ENCODE peak calls at places on chromosomes 4 and X, in six cellular contexts. K, F, A, M, X and L are unnamed samples.

GRCh38 chr4:98946359-98946758 is 17.4 kb upstream of the EIF4E start:
- DNase-seq in K (no peak), F (no peak), A (no peak), M (no peak), X (no peak), L (no peak)

GRCh38 chr4:151865327-151865726 is 104.5 kb upstream of the GATB start:
- DNase-seq in K (no peak), F (no peak), A (no peak), M (no peak), X (no peak), L (no peak)

GRCh38 chrX:129115104-129115503 is 408.2 kb downstream of the SMARCA1 start:
- DNase-seq in K (peak; percentile 76), F (no peak), A (peak; percentile 1), M (peak; percentile 18), X (peak; percentile 8), L (no peak)

GRCh38 chr4:21811576-21811975 is 137.0 kb downstream of the KCNIP4 start:
- DNase-seq in K (peak; percentile 21), F (no peak), A (no peak), M (peak; percentile 28), X (no peak), L (no peak)

GRCh38 chrX:111071542-111072277 is 24.3 kb upstream of the PAK3 start:
- DNase-seq in K (no peak), F (no peak), A (no peak), M (no peak), X (no peak), L (no peak)

GRCh38 chr4:129059028-129059427 is 34.3 kb downstream of the SCLT1 start:
- DNase-seq in K (no peak), F (no peak), A (no peak), M (no peak), X (no peak), L (no peak)

GRCh38 chr4:63728480-63729177 is 680.6 kb downstream of the TECRL start:
- DNase-seq in K (peak; percentile 67), F (no peak), A (no peak), M (no peak), X (no peak), L (peak; percentile 15)

GRCh38 chr4:5125326-5125725 is 74.0 kb downstream of the STK32B start:
- DNase-seq in K (no peak), F (no peak), A (no peak), M (no peak), X (no peak), L (no peak)

GRCh38 chr4:113811329-113811728 is 49.8 kb upstream of the CAMK2D start:
- DNase-seq in K (no peak), F (no peak), A (no peak), M (no peak), X (no peak), L (no peak)

GRCh38 chr4:142419712-142420111 is 426.4 kb downstream of the INPP4B start:
- DNase-seq in K (no peak), F (no peak), A (no peak), M (no peak), X (no peak), L (no peak)

GRCh38 chr4:48815483-48815882 is 15.4 kb upstream of the OCIAD1 start:
- DNase-seq in K (no peak), F (no peak), A (no peak), M (no peak), X (no peak), L (no peak)

GRCh38 chrX:52988985-52989917 is 30.9 kb upstream of the FAM156A start:
- DNase-seq in K (no peak), F (no peak), A (peak; percentile 63), M (no peak), X (no peak), L (no peak)

GRCh38 chrX:115494133-115494532 is 66.8 kb upstream of the PLS3 start:
- DNase-seq in K (no peak), F (no peak), A (no peak), M (no peak), X (peak; percentile 9), L (no peak)

GRCh38 chr4:48012819-48013218 is 3.7 kb downstream of the CNGA1 start:
- DNase-seq in K (no peak), F (no peak), A (no peak), M (no peak), X (no peak), L (no peak)

GRCh38 chr4:55001538-55001937 is 123.9 kb downstream of the KDR start:
- DNase-seq in K (no peak), F (no peak), A (no peak), M (no peak), X (no peak), L (no peak)

GRCh38 chr4:168515222-168516011 is 18.6 kb downstream of the PALLD start:
- DNase-seq in K (no peak), F (no peak), A (no peak), M (no peak), X (no peak), L (no peak)

GRCh38 chrX:54178100-54178940 is 4.7 kb downstream of the FAM120C start:
- DNase-seq in K (no peak), F (no peak), A (no peak), M (peak; percentile 76), X (peak; percentile 82), L (no peak)

GRCh38 chrX:10054396-10054795 is 87.2 kb downstream of the CLDN34 start:
- DNase-seq in K (no peak), F (no peak), A (no peak), M (no peak), X (no peak), L (no peak)

GRCh38 chr4:149120331-149121014 is 678.3 kb upstream of the NR3C2 start:
- DNase-seq in K (no peak), F (no peak), A (no peak), M (peak; percentile 11), X (peak; percentile 28), L (no peak)

GRCh38 chrX:2707334-2707760 is 16.3 kb downstream of the CD99 start:
- DNase-seq in K (peak; percentile 95), F (peak; percentile 39), A (peak; percentile 95), M (peak; percentile 99), X (peak; percentile 95), L (no peak)

GRCh38 chr4:138499627-138500026 is 257.5 kb upstream of the SLC7A11 start:
- DNase-seq in K (peak; percentile 10), F (no peak), A (no peak), M (no peak), X (no peak), L (no peak)

GRCh38 chr4:121764702-121765367 is at the start of gene SMIM43:
- DNase-seq in K (peak; percentile 38), F (no peak), A (no peak), M (peak; percentile 18), X (no peak), L (peak; percentile 41)

GRCh38 chr4:1855334-1856070 is 454 bp downstream of the LETM1 start:
- DNase-seq in K (no peak), F (no peak), A (no peak), M (no peak), X (no peak), L (no peak)

DNA sequence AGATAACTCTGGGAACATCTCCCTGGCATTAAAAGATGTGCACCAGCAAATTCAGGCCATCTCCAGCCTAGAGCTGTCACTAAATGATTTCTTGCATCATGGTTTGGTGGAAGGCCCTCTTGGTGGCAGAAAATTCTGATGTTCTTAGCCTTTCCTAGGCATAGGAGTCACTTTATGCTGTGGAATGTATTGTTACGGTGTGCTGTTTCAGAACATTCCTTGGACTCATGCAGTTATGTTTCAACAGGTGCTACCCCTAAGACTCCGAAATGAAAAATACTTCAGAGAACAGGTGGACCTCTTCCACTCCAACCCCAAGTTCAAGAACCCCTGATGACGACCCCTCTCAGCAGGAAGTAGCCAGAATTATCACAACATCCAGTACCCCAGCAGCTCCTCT is 20.3 kb upstream of the PAPSS1 start:
- DNase-seq in K (peak; percentile 63), F (no peak), A (no peak), M (peak; percentile 24), X (peak; percentile 9), L (no peak)
- H2AK5ac ChIP-seq in K (no peak overlapping the region), F (no peak overlapping the region), A (no peak overlapping the region), M (no peak overlapping the region), X (no peak overlapping the region), L (no peak overlapping the region)

GRCh38 chrX:71911023-71911730 is 532 bp downstream of the NHSL2 start:
- DNase-seq in K (peak; percentile 70), F (no peak), A (no peak), M (peak; percentile 35), X (no peak), L (peak; percentile 42)

GRCh38 chrX:71910526-71911022 is at the start of gene NHSL2:
- DNase-seq in K (peak; percentile 66), F (no peak), A (no peak), M (peak; percentile 40), X (peak; percentile 6), L (peak; percentile 37)

GRCh38 chrX:71911731-71912050 is 1.0 kb downstream of the NHSL2 start:
- DNase-seq in K (peak; percentile 58), F (no peak), A (no peak), M (peak; percentile 30), X (no peak), L (no peak)

GRCh38 chrX:71908387-71908786 is 2.3 kb upstream of the NHSL2 start:
- DNase-seq in K (no peak), F (no peak), A (no peak), M (no peak), X (no peak), L (no peak)

DNA sequence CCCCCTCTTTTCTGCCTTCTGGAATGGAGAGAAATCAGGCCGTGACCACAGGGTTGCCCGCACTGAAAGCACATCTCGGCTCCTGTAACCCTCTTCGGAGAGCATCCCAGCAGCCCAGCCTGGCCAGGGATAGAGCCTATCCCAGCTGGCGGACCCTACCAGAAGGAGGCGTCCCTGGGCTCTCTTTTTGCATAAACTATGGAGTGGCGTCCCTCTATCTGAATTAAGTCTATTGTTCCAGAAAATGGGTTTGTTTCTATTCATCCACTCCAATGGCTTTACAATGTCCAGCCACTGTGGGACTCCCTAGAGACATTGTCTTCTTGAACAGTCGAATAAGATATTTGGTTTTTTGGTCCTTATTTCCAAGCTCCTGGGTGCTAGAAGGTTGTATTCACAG is 689 bp upstream of the NHSL2 start:
- DNase-seq in K (peak; percentile 69), F (no peak), A (no peak), M (peak; percentile 42), X (no peak), L (peak; percentile 31)
- H3K4me3 ChIP-seq in K (peak overlapping the region; percentile 17), F (peak overlapping the region; percentile 86), A (no peak overlapping the region), M (no peak overlapping the region), X (no peak overlapping the region), L (peak overlapping the region; percentile 74)

GRCh38 chr4:87918314-87919058 is 57.0 kb upstream of the SPP1 start:
- DNase-seq in K (no peak), F (no peak), A (no peak), M (no peak), X (no peak), L (no peak)

GRCh38 chr4:87915621-87916020 is 59.9 kb upstream of the SPP1 start:
- DNase-seq in K (no peak), F (no peak), A (no peak), M (no peak), X (no peak), L (no peak)

GRCh38 chr4:87916636-87917035 is 58.9 kb upstream of the SPP1 start:
- DNase-seq in K (peak; percentile 74), F (no peak), A (no peak), M (peak; percentile 35), X (no peak), L (no peak)

GRCh38 chr4:87920478-87920877 is 55.0 kb upstream of the SPP1 start:
- DNase-seq in K (no peak), F (no peak), A (no peak), M (no peak), X (no peak), L (no peak)

GRCh38 chr4:87919951-87920350 is 55.6 kb upstream of the SPP1 start:
- DNase-seq in K (no peak), F (no peak), A (no peak), M (no peak), X (no peak), L (no peak)
- H2AK5ac ChIP-seq in K (peak overlapping the region; percentile 97), F (no peak overlapping the region), A (no peak overlapping the region), M (no peak overlapping the region), X (no peak overlapping the region), L (no peak overlapping the region)

GRCh38 chrX:41097326-41097725 is 12.1 kb downstream of the USP9X start:
- DNase-seq in K (no peak), F (no peak), A (no peak), M (no peak), X (no peak), L (no peak)
- H3K4me3 ChIP-seq in K (no peak overlapping the region), F (no peak overlapping the region), A (no peak overlapping the region), M (no peak overlapping the region), X (no peak overlapping the region), L (no peak overlapping the region)